ENCODE peak calls at places on chromosome 4, in four cellular contexts. Y is ascending aorta, I is psoas muscle, O is omental fat pad. L is an unnamed sample.

GRCh38 chr4:80125252-80126177 is 52.5 kb upstream of the ANTXR2 start:
- DNase-seq in I (no peak), O (no peak), Y (no peak), L (no peak)

GRCh38 chr4:178174756-178175155 is 732.5 kb upstream of the AGA start:
- DNase-seq in O (no peak), Y (no peak), I (no peak), L (no peak)

GRCh38 chr4:105520819-105521790 is 31.3 kb upstream of the ARHGEF38 start:
- DNase-seq in Y (no peak), I (no peak), O (no peak), L (no peak)

GRCh38 chr4:18075823-18076433 is 54.4 kb upstream of the LCORL start:
- DNase-seq in I (peak), Y (no peak), O (no peak), L (no peak)

GRCh38 chr4:117134386-117134785 is 49.0 kb upstream of the TRAM1L1 start:
- DNase-seq in Y (no peak), I (no peak), O (no peak), L (no peak)

GRCh38 chr4:182019148-182019652 is 224.0 kb upstream of the TENM3 start:
- DNase-seq in Y (no peak), O (no peak), I (no peak), L (no peak)

GRCh38 chr4:66640216-66640615 is 905.1 kb downstream of the CENPC start:
- DNase-seq in I (no peak), Y (no peak), O (no peak), L (no peak)

GRCh38 chr4:8102831-8103230 is 55.8 kb downstream of the ABLIM2 start:
- DNase-seq in Y (no peak), I (peak), O (no peak), L (no peak)

GRCh38 chr4:1725521-1725920 is 4.2 kb downstream of the TACC3 start:
- DNase-seq in O (no peak), Y (no peak), I (peak), L (no peak)

GRCh38 chr4:89117115-89117514 is 5.8 kb downstream of the TIGD2 start:
- DNase-seq in Y (no peak), I (no peak), O (no peak), L (no peak)

GRCh38 chr4:34148322-34148908 is 2095.9 kb downstream of the ARAP2 start:
- DNase-seq in O (no peak), I (no peak), Y (no peak), L (no peak)

GRCh38 chr4:147780137-147780777 is 48.4 kb downstream of the ARHGAP10 start:
- DNase-seq in Y (no peak), I (peak), O (no peak), L (no peak)

GRCh38 chr4:1533501-1534064 is 127.3 kb upstream of the NKX1-1 start:
- DNase-seq in I (peak), Y (no peak), O (no peak), L (no peak)

GRCh38 chr4:3174371-3175338 is 74.3 kb upstream of the MSANTD1 start:
- DNase-seq in I (no peak), Y (no peak), O (no peak), L (no peak)

GRCh38 chr4:102438873-102439614 is 62.1 kb upstream of the NFKB1 start:
- DNase-seq in O (no peak), Y (no peak), I (no peak), L (no peak)

GRCh38 chr4:182831376-182831775 is 85.8 kb downstream of the DCTD start:
- DNase-seq in Y (no peak), I (no peak), O (no peak), L (no peak)

GRCh38 chr4:25376754-25377571 is at the start of gene ANAPC4:
- DNase-seq in I (peak), O (peak), Y (peak), L (peak)

GRCh38 chr4:8706221-8707044 is 113.9 kb downstream of the CPZ start:
- DNase-seq in I (peak), O (no peak), Y (peak), L (no peak)

GRCh38 chr4:7844247-7844991 is 95.2 kb downstream of the AFAP1 start:
- DNase-seq in O (peak), Y (peak), I (peak), L (no peak)

GRCh38 chr4:95929448-95930064 is 89.7 kb downstream of the PDHA2 start:
- DNase-seq in I (no peak), Y (no peak), O (no peak), L (no peak)

GRCh38 chr4:143360838-143361237 is 24.2 kb downstream of the GAB1 start:
- DNase-seq in O (no peak), Y (no peak), I (no peak), L (no peak)

GRCh38 chr4:30744957-30745640 is 24.9 kb downstream of the PCDH7 start:
- DNase-seq in O (no peak), I (no peak), Y (no peak), L (no peak)

GRCh38 chr4:102828497-102828808 is 1.1 kb upstream of the UBE2D3 start:
- DNase-seq in O (no peak), I (no peak), Y (no peak), L (no peak)

GRCh38 chr4:137621056-137621455 is 88.8 kb upstream of the PCDH18 start:
- DNase-seq in I (no peak), O (no peak), Y (no peak), L (no peak)

GRCh38 chr4:16224669-16225068 is 1.6 kb downstream of the TAPT1 start:
- DNase-seq in I (no peak), Y (no peak), O (no peak), L (no peak)

GRCh38 chr4:90127706-90128345 is 632 bp downstream of the CCSER1 start:
- DNase-seq in O (no peak), Y (no peak), I (peak), L (no peak)

GRCh38 chr4:152970102-152970820 is 34.1 kb downstream of the FHDC1 start:
- DNase-seq in I (no peak), O (no peak), Y (no peak), L (no peak)

GRCh38 chr4:23779839-23780238 is 110.0 kb downstream of the PPARGC1A start:
- DNase-seq in O (no peak), Y (no peak), I (no peak), L (no peak)

GRCh38 chr4:42151568-42152506 is 618 bp downstream of the BEND4 start:
- DNase-seq in I (peak), Y (no peak), O (no peak), L (peak)

DNA sequence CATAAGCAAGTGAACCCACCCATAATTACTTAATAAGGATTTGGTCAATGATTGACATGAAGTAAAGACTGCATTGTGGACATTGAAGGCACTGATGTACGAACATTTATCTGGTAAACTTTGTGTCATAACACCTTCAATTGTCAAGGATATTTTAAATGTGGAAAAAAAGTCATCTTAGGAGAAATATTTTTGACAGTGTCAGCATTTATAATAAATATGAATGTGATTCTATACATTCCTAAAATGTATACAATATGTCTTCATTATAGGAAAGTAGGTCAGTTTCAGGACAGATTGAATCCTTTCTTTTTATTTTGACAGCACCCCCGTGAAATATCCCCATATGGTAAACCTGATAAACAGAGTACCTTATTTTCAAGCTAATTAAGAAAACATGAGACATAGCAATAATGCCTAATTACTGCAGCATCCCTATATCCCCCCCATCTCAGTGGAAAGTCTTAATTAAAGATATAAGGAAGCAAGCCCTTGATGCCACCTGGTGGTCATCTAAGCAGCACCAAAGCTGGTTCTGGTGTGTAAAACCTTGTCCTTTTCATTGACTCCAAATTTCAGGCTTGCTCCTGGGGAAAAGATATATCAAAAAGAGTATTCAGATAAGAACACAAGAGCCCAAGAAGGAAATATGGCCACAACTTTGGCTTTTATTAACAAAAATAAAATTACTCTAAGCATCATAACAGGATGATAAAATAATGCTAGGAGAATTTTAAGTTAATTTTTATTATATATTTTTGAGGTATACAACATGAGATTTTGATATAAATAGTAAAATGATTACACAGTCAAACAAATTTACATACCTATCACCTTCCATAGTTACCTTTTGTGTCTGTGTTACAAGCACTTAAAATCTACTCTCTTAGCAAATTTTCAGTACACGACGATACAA is 379.7 kb downstream of the TLL1 start:
- DNase-seq in I (no peak), Y (no peak), O (no peak), L (no peak)
- TF ChIP-seq CTCF in I (peak), Y (peak), O (no peak), L (peak)

DNA sequence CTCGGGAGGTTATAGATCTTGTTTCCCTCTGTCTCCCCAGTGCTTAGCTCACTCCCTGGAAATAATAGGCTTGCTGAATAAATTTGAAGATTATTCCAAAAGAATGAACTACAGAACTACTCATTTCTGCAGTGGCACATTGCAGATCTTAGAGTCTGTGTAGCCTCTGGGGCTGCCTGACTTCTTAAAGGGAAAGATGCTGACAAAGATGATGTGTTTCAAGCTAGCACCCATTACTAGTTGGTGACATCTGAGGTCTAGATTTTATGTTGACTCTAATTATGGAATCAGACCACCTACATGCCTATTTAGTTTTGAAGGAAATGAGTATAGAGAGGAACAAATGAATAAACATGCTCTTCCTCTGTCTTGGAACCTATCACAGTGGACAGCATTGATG is 123.7 kb upstream of the KCNIP4 start:
- DNase-seq in I (no peak), Y (no peak), O (no peak), L (no peak)
- TF ChIP-seq CTCF in I (no peak), Y (no peak), O (no peak), L (no peak)

GRCh38 chr4:44425614-44426208 is 22.9 kb downstream of the KCTD8 start:
- DNase-seq in Y (no peak), I (no peak), O (no peak), L (no peak)
- TF ChIP-seq CTCF in Y (no peak), I (peak), O (no peak), L (peak)

DNA sequence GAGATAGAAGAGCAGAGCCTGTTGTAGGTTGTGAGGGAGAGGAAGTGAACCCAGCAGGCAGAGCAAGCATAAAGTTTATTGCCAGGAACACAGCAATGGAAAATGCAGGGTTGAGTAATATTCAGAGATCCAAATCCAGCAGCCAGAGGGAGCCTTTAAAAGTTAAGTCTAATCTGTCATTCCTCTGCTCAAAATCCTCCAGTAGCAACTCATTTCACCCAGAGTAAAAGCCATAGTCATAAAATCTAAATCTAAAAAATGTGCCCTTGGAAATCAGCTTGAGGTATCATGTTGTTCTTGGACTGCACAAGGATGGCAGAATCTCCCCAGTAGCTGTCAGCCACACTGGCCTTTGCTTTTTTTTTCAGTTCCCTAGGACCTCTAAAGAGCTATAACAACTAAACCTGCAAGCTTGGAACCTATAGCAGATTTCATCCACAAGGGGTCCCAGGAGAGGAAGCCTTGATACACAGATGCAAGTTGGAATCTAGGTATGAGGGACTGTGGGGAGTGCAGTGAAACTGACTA is 62.9 kb upstream of the FRAS1 start:
- DNase-seq in O (no peak), Y (no peak), I (no peak), L (no peak)
- TF ChIP-seq CTCF in O (no peak), Y (peak), I (peak), L (peak)

DNA sequence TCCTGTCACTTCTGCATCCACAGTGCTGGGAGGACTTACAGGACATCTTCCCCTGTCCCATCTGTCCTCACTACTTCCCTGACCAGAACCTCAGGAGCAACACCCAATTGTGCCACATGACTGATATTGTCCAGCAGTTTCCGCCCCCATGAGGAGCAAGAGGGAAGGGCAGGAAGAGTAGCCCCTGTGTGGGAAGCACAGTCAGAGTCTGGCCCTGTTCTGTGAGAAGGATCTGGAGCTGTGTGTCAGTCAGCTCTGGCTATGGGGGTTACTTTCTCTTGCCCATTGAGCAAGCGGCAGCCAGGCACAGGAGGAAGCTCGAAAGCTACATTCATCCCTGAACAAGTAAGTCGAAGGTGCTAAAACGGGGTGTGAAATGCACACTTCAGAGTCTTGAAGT is 14.8 kb upstream of the TRIM60 start:
- DNase-seq in O (no peak), Y (no peak), I (no peak), L (no peak)
- TF ChIP-seq CTCF in O (no peak), Y (no peak), I (no peak), L (no peak)

GRCh38 chr4:76179398-76180318 is 31.5 kb upstream of the NUP54 start:
- DNase-seq in I (peak), O (peak), Y (peak), L (peak)
- TF ChIP-seq CTCF in I (peak), O (peak), Y (peak), L (peak)